ENCODE peak calls at places on chromosome 3, in eight cellular contexts. One of them, this sample, is unnamed.

GRCh38 chr3:187914231-187914630 is 169.0 kb upstream of the BCL6 start:
- DNase-seq in keratinocyte: no peak
- DNase-seq in fibroblast of lung: no peak
- DNase-seq in BJ: no peak
- DNase-seq in mesothelial cell of epicardium: no peak
- DNase-seq in fibroblast of the aortic adventitia: no peak
- DNase-seq in endodermal cell: no peak
- DNase-seq in heart left ventricle: no peak
- DNase-seq in this sample: no peak

GRCh38 chr3:129233538-129233937 is 15.9 kb upstream of the COPG1 start:
- DNase-seq in keratinocyte: no peak
- DNase-seq in fibroblast of lung: no peak
- DNase-seq in BJ: no peak
- DNase-seq in mesothelial cell of epicardium: no peak
- DNase-seq in fibroblast of the aortic adventitia: no peak
- DNase-seq in endodermal cell: no peak
- DNase-seq in heart left ventricle: no peak
- DNase-seq in this sample: peak; percentile 97

GRCh38 chr3:64454179-64454578 is 228.9 kb upstream of the PRICKLE2 start:
- DNase-seq in keratinocyte: no peak
- DNase-seq in fibroblast of lung: peak; percentile 86
- DNase-seq in BJ: no peak
- DNase-seq in mesothelial cell of epicardium: no peak
- DNase-seq in fibroblast of the aortic adventitia: peak; percentile 67
- DNase-seq in endodermal cell: no peak
- DNase-seq in heart left ventricle: no peak
- DNase-seq in this sample: no peak

GRCh38 chr3:29302619-29303018 is 21.7 kb downstream of the RBMS3 start:
- DNase-seq in keratinocyte: no peak
- DNase-seq in fibroblast of lung: no peak
- DNase-seq in BJ: no peak
- DNase-seq in mesothelial cell of epicardium: no peak
- DNase-seq in fibroblast of the aortic adventitia: no peak
- DNase-seq in endodermal cell: no peak
- DNase-seq in heart left ventricle: no peak
- DNase-seq in this sample: no peak

GRCh38 chr3:64674591-64675076 is 13.2 kb downstream of the ADAMTS9 start:
- DNase-seq in keratinocyte: no peak
- DNase-seq in fibroblast of lung: peak; percentile 74
- DNase-seq in BJ: no peak
- DNase-seq in mesothelial cell of epicardium: no peak
- DNase-seq in fibroblast of the aortic adventitia: no peak
- DNase-seq in endodermal cell: peak; percentile 47
- DNase-seq in heart left ventricle: no peak
- DNase-seq in this sample: no peak

GRCh38 chr3:163622384-163622783 is 1455.9 kb downstream of the SI start:
- DNase-seq in keratinocyte: no peak
- DNase-seq in fibroblast of lung: no peak
- DNase-seq in BJ: no peak
- DNase-seq in mesothelial cell of epicardium: no peak
- DNase-seq in fibroblast of the aortic adventitia: no peak
- DNase-seq in endodermal cell: peak; percentile 86
- DNase-seq in heart left ventricle: no peak
- DNase-seq in this sample: no peak

GRCh38 chr3:38003371-38003816 is 12.8 kb downstream of the VILL start:
- DNase-seq in keratinocyte: no peak
- DNase-seq in fibroblast of lung: peak; percentile 23
- DNase-seq in BJ: no peak
- DNase-seq in mesothelial cell of epicardium: peak; percentile 73
- DNase-seq in fibroblast of the aortic adventitia: peak; percentile 32
- DNase-seq in endodermal cell: peak; percentile 95
- DNase-seq in heart left ventricle: peak; percentile 84
- DNase-seq in this sample: peak; percentile 64

GRCh38 chr3:882526-882925 is 210.3 kb upstream of the CNTN6 start:
- DNase-seq in keratinocyte: peak; percentile 15
- DNase-seq in fibroblast of lung: peak; percentile 39
- DNase-seq in BJ: no peak
- DNase-seq in mesothelial cell of epicardium: no peak
- DNase-seq in fibroblast of the aortic adventitia: peak; percentile 14
- DNase-seq in endodermal cell: no peak
- DNase-seq in heart left ventricle: no peak
- DNase-seq in this sample: no peak

GRCh38 chr3:196740476-196741400 is 1.1 kb downstream of the PAK2 start:
- DNase-seq in keratinocyte: no peak
- DNase-seq in fibroblast of lung: peak; percentile 54
- DNase-seq in BJ: no peak
- DNase-seq in mesothelial cell of epicardium: peak; percentile 67
- DNase-seq in fibroblast of the aortic adventitia: peak; percentile 62
- DNase-seq in endodermal cell: no peak
- DNase-seq in heart left ventricle: no peak
- DNase-seq in this sample: no peak

GRCh38 chr3:55591893-55592292 is 104.8 kb upstream of the WNT5A start:
- DNase-seq in keratinocyte: no peak
- DNase-seq in fibroblast of lung: peak; percentile 51
- DNase-seq in BJ: no peak
- DNase-seq in mesothelial cell of epicardium: no peak
- DNase-seq in fibroblast of the aortic adventitia: no peak
- DNase-seq in endodermal cell: no peak
- DNase-seq in heart left ventricle: no peak
- DNase-seq in this sample: no peak

GRCh38 chr3:99128740-99129505 is 227.4 kb upstream of the DCBLD2 start:
- DNase-seq in keratinocyte: peak; percentile 64
- DNase-seq in fibroblast of lung: peak; percentile 99
- DNase-seq in BJ: peak; percentile 98
- DNase-seq in mesothelial cell of epicardium: no peak
- DNase-seq in fibroblast of the aortic adventitia: peak; percentile 91
- DNase-seq in endodermal cell: no peak
- DNase-seq in heart left ventricle: no peak
- DNase-seq in this sample: no peak
- TF ChIP-seq CTCF in keratinocyte: no peak
- TF ChIP-seq CTCF in fibroblast of lung: no peak
- TF ChIP-seq CTCF in BJ: no peak
- TF ChIP-seq CTCF in mesothelial cell of epicardium: no peak
- TF ChIP-seq CTCF in fibroblast of the aortic adventitia: no peak
- TF ChIP-seq CTCF in endodermal cell: no peak
- TF ChIP-seq CTCF in heart left ventricle: no peak
- TF ChIP-seq CTCF in this sample: no peak

GRCh38 chr3:13879946-13880810 is at the start of gene WNT7A:
- DNase-seq in keratinocyte: no peak
- DNase-seq in fibroblast of lung: no peak
- DNase-seq in BJ: no peak
- DNase-seq in mesothelial cell of epicardium: peak; percentile 79
- DNase-seq in fibroblast of the aortic adventitia: no peak
- DNase-seq in endodermal cell: peak; percentile 85
- DNase-seq in heart left ventricle: no peak
- DNase-seq in this sample: peak; percentile 22

GRCh38 chr3:13878711-13879101 is 1.2 kb downstream of the WNT7A start:
- DNase-seq in keratinocyte: no peak
- DNase-seq in fibroblast of lung: no peak
- DNase-seq in BJ: no peak
- DNase-seq in mesothelial cell of epicardium: peak; percentile 51
- DNase-seq in fibroblast of the aortic adventitia: no peak
- DNase-seq in endodermal cell: no peak
- DNase-seq in heart left ventricle: no peak
- DNase-seq in this sample: peak; percentile 25

GRCh38 chr3:13879102-13879945 is 547 bp downstream of the WNT7A start:
- DNase-seq in keratinocyte: no peak
- DNase-seq in fibroblast of lung: no peak
- DNase-seq in BJ: no peak
- DNase-seq in mesothelial cell of epicardium: peak; percentile 52
- DNase-seq in fibroblast of the aortic adventitia: no peak
- DNase-seq in endodermal cell: peak; percentile 86
- DNase-seq in heart left ventricle: no peak
- DNase-seq in this sample: peak; percentile 42

GRCh38 chr3:13881536-13882410 is 1.9 kb upstream of the WNT7A start:
- DNase-seq in keratinocyte: no peak
- DNase-seq in fibroblast of lung: no peak
- DNase-seq in BJ: no peak
- DNase-seq in mesothelial cell of epicardium: peak; percentile 29
- DNase-seq in fibroblast of the aortic adventitia: no peak
- DNase-seq in endodermal cell: peak; percentile 28
- DNase-seq in heart left ventricle: no peak
- DNase-seq in this sample: no peak

GRCh38 chr3:13880811-13881156 is 913 bp upstream of the WNT7A start:
- DNase-seq in keratinocyte: no peak
- DNase-seq in fibroblast of lung: no peak
- DNase-seq in BJ: no peak
- DNase-seq in mesothelial cell of epicardium: no peak
- DNase-seq in fibroblast of the aortic adventitia: no peak
- DNase-seq in endodermal cell: peak; percentile 85
- DNase-seq in heart left ventricle: no peak
- DNase-seq in this sample: no peak
- TF ChIP-seq CTCF in keratinocyte: no peak
- TF ChIP-seq CTCF in fibroblast of lung: no peak
- TF ChIP-seq CTCF in BJ: no peak
- TF ChIP-seq CTCF in mesothelial cell of epicardium: no peak
- TF ChIP-seq CTCF in fibroblast of the aortic adventitia: no peak
- TF ChIP-seq CTCF in endodermal cell: no peak
- TF ChIP-seq CTCF in heart left ventricle: no peak
- TF ChIP-seq CTCF in this sample: no peak

DNA sequence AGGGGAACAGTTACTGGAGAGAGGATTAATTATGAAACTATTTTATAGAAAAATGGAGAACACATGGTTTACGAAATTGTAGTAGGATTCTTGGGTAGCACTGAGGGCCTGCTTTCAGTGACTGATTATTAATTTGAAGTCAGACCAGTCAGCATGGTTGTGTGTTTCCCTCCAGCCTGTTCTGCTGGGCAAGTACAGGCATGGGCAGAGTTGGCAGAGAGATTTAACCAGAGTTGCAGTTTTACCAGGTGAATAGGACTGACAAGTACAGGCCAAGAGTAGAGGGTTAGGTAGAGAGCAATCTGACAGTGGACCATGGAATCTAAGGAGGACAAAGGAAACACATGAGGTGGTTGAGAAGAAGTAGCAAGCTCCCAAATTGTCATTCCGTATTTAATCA is 6.0 kb downstream of the SLC49A4 start:
- DNase-seq in keratinocyte: peak; percentile 49
- DNase-seq in fibroblast of lung: no peak
- DNase-seq in BJ: no peak
- DNase-seq in mesothelial cell of epicardium: no peak
- DNase-seq in fibroblast of the aortic adventitia: no peak
- DNase-seq in endodermal cell: no peak
- DNase-seq in heart left ventricle: no peak
- DNase-seq in this sample: no peak
- TF ChIP-seq CTCF in keratinocyte: no peak
- TF ChIP-seq CTCF in fibroblast of lung: no peak
- TF ChIP-seq CTCF in BJ: no peak
- TF ChIP-seq CTCF in mesothelial cell of epicardium: no peak
- TF ChIP-seq CTCF in fibroblast of the aortic adventitia: no peak
- TF ChIP-seq CTCF in endodermal cell: no peak
- TF ChIP-seq CTCF in heart left ventricle: no peak
- TF ChIP-seq CTCF in this sample: no peak

DNA sequence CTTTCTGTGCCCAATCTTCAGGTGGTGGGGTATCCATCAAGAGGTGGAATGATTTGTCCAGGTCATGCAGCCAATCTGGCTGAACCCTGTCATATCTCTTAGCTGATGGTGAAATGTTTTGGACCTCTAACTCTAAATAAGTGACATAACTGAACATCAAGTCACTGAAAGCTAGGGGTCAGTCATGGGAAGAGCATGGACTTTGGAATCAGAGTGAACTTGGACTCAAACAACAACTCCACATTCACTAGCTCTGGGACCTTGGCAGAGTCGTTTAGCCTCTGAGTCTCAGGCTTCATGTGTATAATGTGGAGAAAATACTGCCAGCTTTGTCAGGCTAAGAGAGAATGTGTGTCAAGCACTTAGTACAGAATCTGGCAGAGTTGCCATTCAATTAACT is 557.8 kb upstream of the CFAP20DC start:
- DNase-seq in keratinocyte: no peak
- DNase-seq in fibroblast of lung: peak; percentile 4
- DNase-seq in BJ: no peak
- DNase-seq in mesothelial cell of epicardium: no peak
- DNase-seq in fibroblast of the aortic adventitia: peak; percentile 11
- DNase-seq in endodermal cell: no peak
- DNase-seq in heart left ventricle: no peak
- DNase-seq in this sample: no peak
- TF ChIP-seq CTCF in keratinocyte: no peak
- TF ChIP-seq CTCF in fibroblast of lung: no peak
- TF ChIP-seq CTCF in BJ: peak; percentile 24
- TF ChIP-seq CTCF in mesothelial cell of epicardium: no peak
- TF ChIP-seq CTCF in fibroblast of the aortic adventitia: peak; percentile 4
- TF ChIP-seq CTCF in endodermal cell: peak; percentile 36
- TF ChIP-seq CTCF in heart left ventricle: peak; percentile 13
- TF ChIP-seq CTCF in this sample: no peak

GRCh38 chr3:13657660-13658435 is 108.9 kb downstream of the FBLN2 start:
- DNase-seq in keratinocyte: no peak
- DNase-seq in fibroblast of lung: no peak
- DNase-seq in BJ: no peak
- DNase-seq in mesothelial cell of epicardium: peak; percentile 79
- DNase-seq in fibroblast of the aortic adventitia: no peak
- DNase-seq in endodermal cell: peak; percentile 90
- DNase-seq in heart left ventricle: no peak
- DNase-seq in this sample: no peak
- TF ChIP-seq CTCF in keratinocyte: no peak
- TF ChIP-seq CTCF in fibroblast of lung: peak; percentile 67
- TF ChIP-seq CTCF in BJ: peak; percentile 97
- TF ChIP-seq CTCF in mesothelial cell of epicardium: peak; percentile 74
- TF ChIP-seq CTCF in fibroblast of the aortic adventitia: peak; percentile 95
- TF ChIP-seq CTCF in endodermal cell: peak; percentile 90
- TF ChIP-seq CTCF in heart left ventricle: peak; percentile 70
- TF ChIP-seq CTCF in this sample: peak; percentile 55

DNA sequence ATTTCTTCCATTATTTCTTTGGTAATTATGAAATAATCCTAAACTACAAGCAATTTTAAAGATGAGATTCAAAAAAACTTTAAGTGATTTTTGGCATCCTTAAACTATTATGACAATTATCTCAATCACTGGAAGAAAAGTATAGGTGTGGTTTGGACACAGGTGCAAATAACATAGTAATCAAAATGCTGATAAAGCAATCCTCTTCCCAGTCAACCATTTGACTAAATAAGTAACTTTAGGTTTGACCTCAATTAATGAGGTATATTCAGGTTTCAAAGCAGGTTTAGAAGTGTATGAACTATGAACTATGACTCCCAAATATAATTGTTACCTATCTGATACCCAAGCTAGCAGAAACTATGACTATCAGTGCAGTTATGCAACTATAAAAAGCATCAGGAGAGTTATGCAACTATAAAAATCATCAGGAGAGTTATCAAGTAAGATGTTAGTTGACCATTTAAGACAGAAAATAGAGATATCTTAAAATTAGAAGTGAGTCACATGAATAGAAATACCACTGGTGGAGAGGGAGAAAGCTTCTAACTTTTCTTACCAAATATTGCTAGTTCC is 8.9 kb upstream of the CNTN3 start:
- DNase-seq in keratinocyte: no peak
- DNase-seq in fibroblast of lung: no peak
- DNase-seq in BJ: no peak
- DNase-seq in mesothelial cell of epicardium: no peak
- DNase-seq in fibroblast of the aortic adventitia: peak; percentile 37
- DNase-seq in endodermal cell: no peak
- DNase-seq in heart left ventricle: no peak
- DNase-seq in this sample: no peak
- TF ChIP-seq CTCF in keratinocyte: no peak
- TF ChIP-seq CTCF in fibroblast of lung: no peak
- TF ChIP-seq CTCF in BJ: no peak
- TF ChIP-seq CTCF in mesothelial cell of epicardium: no peak
- TF ChIP-seq CTCF in fibroblast of the aortic adventitia: no peak
- TF ChIP-seq CTCF in endodermal cell: no peak
- TF ChIP-seq CTCF in heart left ventricle: no peak
- TF ChIP-seq CTCF in this sample: no peak